ENCODE peak calls at places on chromosomes 3 and 15, in five cellular contexts. One of them, this sample, is unnamed.

GRCh38 chr3:127170794-127171193 is 22.1 kb upstream of the PRR23E start:
- DNase-seq in HTR-8/SVneo: peak; percentile 33
- DNase-seq in ovary: no peak
- DNase-seq in D341Med: peak; percentile 18
- DNase-seq in progenitor cell of endocrine pancreas: no peak
- DNase-seq in this sample: no peak

GRCh38 chr3:95645291-95645690 is 1169.1 kb upstream of the EPHA6 start:
- DNase-seq in HTR-8/SVneo: no peak
- DNase-seq in ovary: no peak
- DNase-seq in D341Med: no peak
- DNase-seq in progenitor cell of endocrine pancreas: no peak
- DNase-seq in this sample: no peak

GRCh38 chr15:72319985-72320671 is at the start of gene CELF6:
- DNase-seq in HTR-8/SVneo: peak; percentile 90
- DNase-seq in ovary: peak; percentile 78
- DNase-seq in D341Med: peak; percentile 97
- DNase-seq in progenitor cell of endocrine pancreas: peak; percentile 88
- DNase-seq in this sample: peak; percentile 71

GRCh38 chr3:196323723-196324122 is 5.7 kb upstream of the DYNLT2B start:
- DNase-seq in HTR-8/SVneo: no peak
- DNase-seq in ovary: no peak
- DNase-seq in D341Med: peak; percentile 71
- DNase-seq in progenitor cell of endocrine pancreas: no peak
- DNase-seq in this sample: no peak

GRCh38 chr3:66428733-66429132 is 72.1 kb downstream of the LRIG1 start:
- DNase-seq in HTR-8/SVneo: peak; percentile 89
- DNase-seq in ovary: peak; percentile 84
- DNase-seq in D341Med: peak; percentile 67
- DNase-seq in progenitor cell of endocrine pancreas: no peak
- DNase-seq in this sample: peak; percentile 76

GRCh38 chr3:13710251-13710650 is 161.3 kb downstream of the FBLN2 start:
- DNase-seq in HTR-8/SVneo: no peak
- DNase-seq in ovary: peak; percentile 1
- DNase-seq in D341Med: no peak
- DNase-seq in progenitor cell of endocrine pancreas: peak; percentile 3
- DNase-seq in this sample: no peak

GRCh38 chr3:41102053-41102556 is 97.2 kb upstream of the CTNNB1 start:
- DNase-seq in HTR-8/SVneo: no peak
- DNase-seq in ovary: no peak
- DNase-seq in D341Med: no peak
- DNase-seq in progenitor cell of endocrine pancreas: no peak
- DNase-seq in this sample: no peak

GRCh38 chr15:49868348-49868747 is 247.5 kb downstream of the DTWD1 start:
- DNase-seq in HTR-8/SVneo: no peak
- DNase-seq in ovary: no peak
- DNase-seq in D341Med: no peak
- DNase-seq in progenitor cell of endocrine pancreas: no peak
- DNase-seq in this sample: no peak